ENCODE peak calls at places on chromosome 4, in four cellular contexts. A is germinal center, B is RCC 7860, R is sciatic nerve. Y is an unnamed sample.
A peak's percentile ranks its signal among the peaks of the same experiment; 100 is the strongest.

GRCh38 chr4:985123-985830 is 1.6 kb upstream of the IDUA start:
- DNase-seq in A (peak; percentile 70), B (no peak), R (no peak), Y (no peak)

GRCh38 chr4:19791422-19792113 is 460.1 kb upstream of the SLIT2 start:
- DNase-seq in A (no peak), B (no peak), R (no peak), Y (no peak)

GRCh38 chr4:83110222-83110945 is 4.1 kb downstream of the PLAC8 start:
- DNase-seq in A (peak; percentile 66), B (peak; percentile 48), R (peak; percentile 85), Y (peak; percentile 43)

GRCh38 chr4:147843162-147843561 is 111.3 kb downstream of the ARHGAP10 start:
- DNase-seq in A (peak; percentile 64), B (no peak), R (no peak), Y (no peak)

GRCh38 chr4:8646296-8647093 is 53.9 kb downstream of the CPZ start:
- DNase-seq in A (no peak), B (no peak), R (peak; percentile 30), Y (no peak)

GRCh38 chr4:152634110-152634760 is 45.6 kb downstream of the TMEM154 start:
- DNase-seq in A (no peak), B (no peak), R (no peak), Y (no peak)

GRCh38 chr4:5366421-5366820 is 315.1 kb downstream of the STK32B start:
- DNase-seq in A (no peak), B (no peak), R (no peak), Y (no peak)

GRCh38 chr4:152935661-152936445 is at the start of gene FHDC1:
- DNase-seq in A (peak; percentile 29), B (no peak), R (no peak), Y (no peak)

GRCh38 chr4:107380190-107380589 is 339.8 kb downstream of the PAPSS1 start:
- DNase-seq in A (no peak), B (no peak), R (no peak), Y (no peak)

GRCh38 chr4:26820346-26820745 is 40.3 kb upstream of the STIM2 start:
- DNase-seq in A (no peak), B (no peak), R (no peak), Y (no peak)

GRCh38 chr4:101600287-101600686 is 190.2 kb upstream of the BANK1 start:
- DNase-seq in A (no peak), B (no peak), R (no peak), Y (no peak)

GRCh38 chr4:165537028-165537648 is 158.3 kb downstream of the CPE start:
- DNase-seq in A (peak; percentile 24), B (peak; percentile 6), R (no peak), Y (peak; percentile 12)

GRCh38 chr4:152605641-152606304 is 69.9 kb upstream of the FBXW7 start:
- DNase-seq in A (no peak), B (peak; percentile 64), R (no peak), Y (peak; percentile 57)

GRCh38 chr4:89821612-89822011 is 15.3 kb downstream of the SNCA start:
- DNase-seq in A (no peak), B (no peak), R (no peak), Y (no peak)

GRCh38 chr4:124722069-124722468 is 9.5 kb upstream of the ANKRD50 start:
- DNase-seq in A (no peak), B (no peak), R (no peak), Y (peak; percentile 9)

GRCh38 chr4:41177016-41177415 is 37.3 kb downstream of the APBB2 start:
- DNase-seq in A (no peak), B (peak; percentile 83), R (no peak), Y (peak; percentile 60)

GRCh38 chr4:164252286-164252685 is 501.6 kb upstream of the SMIM31 start:
- DNase-seq in A (no peak), B (no peak), R (no peak), Y (peak; percentile 3)

GRCh38 chr4:17189322-17189721 is 290.9 kb upstream of the LDB2 start:
- DNase-seq in A (no peak), B (no peak), R (no peak), Y (no peak)

GRCh38 chr4:94635172-94635571 is 122.6 kb upstream of the BMPR1B start:
- DNase-seq in A (no peak), B (peak; percentile 33), R (no peak), Y (no peak)

GRCh38 chr4:126346654-126347053 is 1031.9 kb downstream of the FAT4 start:
- DNase-seq in A (no peak), B (no peak), R (no peak), Y (no peak)

GRCh38 chr4:4989083-4989622 is 30.1 kb downstream of the CYTL1 start:
- DNase-seq in A (no peak), B (no peak), R (no peak), Y (no peak)

GRCh38 chr4:3441501-3442459 is at the start of gene HGFAC:
- DNase-seq in A (no peak), B (no peak), R (no peak), Y (no peak)

GRCh38 chr4:98687876-98688275 is 29.5 kb upstream of the TSPAN5 start:
- DNase-seq in A (no peak), B (no peak), R (no peak), Y (no peak)

GRCh38 chr4:82525287-82525898 is 36.4 kb downstream of the TMEM150C start:
- DNase-seq in A (no peak), B (no peak), R (no peak), Y (no peak)

GRCh38 chr4:156568041-156568440 is 403.6 kb downstream of the PDGFC start:
- DNase-seq in A (no peak), B (no peak), R (no peak), Y (no peak)

GRCh38 chr4:10622728-10623127 is 61.8 kb downstream of the CLNK start:
- DNase-seq in A (peak; percentile 22), B (no peak), R (no peak), Y (no peak)

GRCh38 chr4:59973496-59973895 is 1226.6 kb upstream of the ADGRL3 start:
- DNase-seq in A (no peak), B (no peak), R (no peak), Y (no peak)

GRCh38 chr4:130395871-130396270 is 1299.9 kb downstream of the C4orf33 start:
- DNase-seq in A (no peak), B (no peak), R (no peak), Y (peak; percentile 59)

GRCh38 chr4:25937801-25938200 is 23.8 kb downstream of the SMIM20 start:
- DNase-seq in A (no peak), B (no peak), R (no peak), Y (no peak)

GRCh38 chr4:75599647-75600046 is 30.7 kb downstream of the CDKL2 start:
- DNase-seq in A (no peak), B (no peak), R (no peak), Y (no peak)

GRCh38 chr4:80137631-80138030 is 59.7 kb upstream of the PRDM8 start:
- DNase-seq in A (no peak), B (no peak), R (no peak), Y (no peak)

GRCh38 chr4:3296651-3297050 is 3.8 kb downstream of the RGS12 start:
- DNase-seq in A (no peak), B (no peak), R (no peak), Y (no peak)

GRCh38 chr4:19213388-19213787 is 1038.3 kb upstream of the SLIT2 start:
- DNase-seq in A (no peak), B (no peak), R (no peak), Y (peak; percentile 29)

GRCh38 chr4:5887011-5887360 is 5.9 kb downstream of the CRMP1 start:
- DNase-seq in A (no peak), B (no peak), R (no peak), Y (no peak)

GRCh38 chr4:184331155-184331995 is 113.7 kb upstream of the ENPP6 start:
- DNase-seq in A (no peak), B (no peak), R (no peak), Y (no peak)

GRCh38 chr4:81095411-81095810 is 64.9 kb downstream of the BMP3 start:
- DNase-seq in A (no peak), B (no peak), R (no peak), Y (no peak)

GRCh38 chr4:128538111-128538882 is 250.7 kb upstream of the PGRMC2 start:
- DNase-seq in A (no peak), B (no peak), R (no peak), Y (no peak)

GRCh38 chr4:71648448-71648847 is 135.4 kb downstream of the GC start:
- DNase-seq in A (no peak), B (no peak), R (no peak), Y (no peak)

Y was measured in stromal cell of bone marrow.